ENCODE peak calls at places on chromosomes 13 and 19, in four cellular contexts. One of them, this sample, is unnamed.

GRCh38 chr19:35205733-35206323 is 22.7 kb downstream of the FAM187B start:
- DNase-seq in kidney: no peak
- DNase-seq in caudate nucleus: no peak
- DNase-seq in NCI-H2029: no peak
- DNase-seq in this sample: no peak

GRCh38 chr13:99220199-99220931 is 19.7 kb downstream of the UBAC2 start:
- DNase-seq in kidney: no peak
- DNase-seq in caudate nucleus: no peak
- DNase-seq in NCI-H2029: no peak
- DNase-seq in this sample: no peak

GRCh38 chr19:40274585-40275544 is 10.3 kb downstream of the AKT2 start:
- DNase-seq in kidney: no peak
- DNase-seq in caudate nucleus: no peak
- DNase-seq in NCI-H2029: no peak
- DNase-seq in this sample: peak; percentile 74

GRCh38 chr19:28239270-28239669 is 973.7 kb downstream of the UQCRFS1 start:
- DNase-seq in kidney: no peak
- DNase-seq in caudate nucleus: no peak
- DNase-seq in NCI-H2029: no peak
- DNase-seq in this sample: no peak

GRCh38 chr19:5537870-5538269 is 29.9 kb downstream of the TINCR start:
- DNase-seq in kidney: no peak
- DNase-seq in caudate nucleus: no peak
- DNase-seq in NCI-H2029: no peak
- DNase-seq in this sample: no peak

GRCh38 chr13:90365130-90365529 is 982.4 kb upstream of the MIR17HG start:
- DNase-seq in kidney: no peak
- DNase-seq in caudate nucleus: no peak
- DNase-seq in NCI-H2029: no peak
- DNase-seq in this sample: no peak

GRCh38 chr19:8505680-8506401 is 3.4 kb upstream of the PRAM1 start:
- DNase-seq in kidney: peak; percentile 90
- DNase-seq in caudate nucleus: peak; percentile 63
- DNase-seq in NCI-H2029: peak; percentile 36
- DNase-seq in this sample: peak; percentile 93

GRCh38 chr13:97422118-97423054 is 11.6 kb upstream of the RAP2A start:
- DNase-seq in kidney: no peak
- DNase-seq in caudate nucleus: no peak
- DNase-seq in NCI-H2029: no peak
- DNase-seq in this sample: no peak

GRCh38 chr19:40223135-40223822 is 3.2 kb downstream of the CCNP start:
- DNase-seq in kidney: no peak
- DNase-seq in caudate nucleus: no peak
- DNase-seq in NCI-H2029: peak; percentile 79
- DNase-seq in this sample: no peak

GRCh38 chr13:49569993-49570689 is 15.2 kb downstream of the RCBTB1 start:
- DNase-seq in kidney: no peak
- DNase-seq in caudate nucleus: no peak
- DNase-seq in NCI-H2029: no peak
- DNase-seq in this sample: no peak

GRCh38 chr19:38695832-38696732 is 48.2 kb downstream of the CAPN12 start:
- DNase-seq in kidney: no peak
- DNase-seq in caudate nucleus: no peak
- DNase-seq in NCI-H2029: no peak
- DNase-seq in this sample: no peak

GRCh38 chr19:2135474-2136402 is 15.6 kb downstream of the AP3D1 start:
- DNase-seq in kidney: no peak
- DNase-seq in caudate nucleus: no peak
- DNase-seq in NCI-H2029: peak; percentile 92
- DNase-seq in this sample: peak; percentile 67

GRCh38 chr13:50650936-50651638 is 192.4 kb downstream of the DLEU7 start:
- DNase-seq in kidney: no peak
- DNase-seq in caudate nucleus: no peak
- DNase-seq in NCI-H2029: no peak
- DNase-seq in this sample: no peak

GRCh38 chr19:44752816-44753618 is 4.5 kb downstream of the BCL3 start:
- DNase-seq in kidney: peak; percentile 98
- DNase-seq in caudate nucleus: peak; percentile 5
- DNase-seq in NCI-H2029: peak; percentile 93
- DNase-seq in this sample: peak; percentile 98

GRCh38 chr13:43981091-43981490 is 101.4 kb downstream of the LACC1 start:
- DNase-seq in kidney: no peak
- DNase-seq in caudate nucleus: no peak
- DNase-seq in NCI-H2029: no peak
- DNase-seq in this sample: no peak

GRCh38 chr13:102580552-102581169 is 16.1 kb upstream of the TPP2 start:
- DNase-seq in kidney: no peak
- DNase-seq in caudate nucleus: no peak
- DNase-seq in NCI-H2029: no peak
- DNase-seq in this sample: no peak

GRCh38 chr13:108533842-108534241 is 95.6 kb upstream of the MYO16 start:
- DNase-seq in kidney: no peak
- DNase-seq in caudate nucleus: no peak
- DNase-seq in NCI-H2029: no peak
- DNase-seq in this sample: no peak

GRCh38 chr13:40626977-40627376 is 39.5 kb downstream of the FOXO1 start:
- DNase-seq in kidney: no peak
- DNase-seq in caudate nucleus: no peak
- DNase-seq in NCI-H2029: no peak
- DNase-seq in this sample: no peak

GRCh38 chr13:34416833-34417425 is 525.1 kb upstream of the NBEA start:
- DNase-seq in kidney: peak; percentile 81
- DNase-seq in caudate nucleus: no peak
- DNase-seq in NCI-H2029: peak; percentile 60
- DNase-seq in this sample: peak; percentile 92

GRCh38 chr13:59368652-59369051 is 795.1 kb downstream of the DIAPH3 start:
- DNase-seq in kidney: no peak
- DNase-seq in caudate nucleus: no peak
- DNase-seq in NCI-H2029: no peak
- DNase-seq in this sample: no peak

GRCh38 chr13:63117710-63118109 is 1702.1 kb upstream of the PCDH20 start:
- DNase-seq in kidney: no peak
- DNase-seq in caudate nucleus: no peak
- DNase-seq in NCI-H2029: no peak
- DNase-seq in this sample: no peak

GRCh38 chr13:39451301-39451700 is 151.7 kb downstream of the LHFPL6 start:
- DNase-seq in kidney: no peak
- DNase-seq in caudate nucleus: no peak
- DNase-seq in NCI-H2029: peak; percentile 7
- DNase-seq in this sample: no peak

GRCh38 chr19:5113101-5113557 is 144.2 kb downstream of the KDM4B start:
- DNase-seq in kidney: no peak
- DNase-seq in caudate nucleus: no peak
- DNase-seq in NCI-H2029: no peak
- DNase-seq in this sample: no peak

GRCh38 chr19:5926641-5927438 is 12.8 kb downstream of the CAPS start:
- DNase-seq in kidney: no peak
- DNase-seq in caudate nucleus: no peak
- DNase-seq in NCI-H2029: no peak
- DNase-seq in this sample: peak; percentile 90

GRCh38 chr19:18558202-18558555 is 509 bp downstream of the KXD1 start:
- DNase-seq in kidney: no peak
- DNase-seq in caudate nucleus: no peak
- DNase-seq in NCI-H2029: no peak
- DNase-seq in this sample: no peak

This sample was measured in posterior vena cava.